ENCODE peak calls at places on chromosomes 1 and 21, in six cellular contexts. N, T, M, A, L and F are unnamed samples.

GRCh38 chr1:186873687-186874086 is 44.9 kb downstream of the PLA2G4A start:
- DNase-seq in M (no peak), T (no peak), A (no peak), L (no peak), N (no peak), F (no peak)

GRCh38 chr1:203325418-203326091 is 20.2 kb downstream of the BTG2 start:
- DNase-seq in N (no peak), L (peak), T (peak), A (no peak), M (peak), F (no peak)

GRCh38 chr21:19475525-19475924 is 1071.9 kb upstream of the TMPRSS15 start:
- DNase-seq in M (no peak), T (no peak), L (no peak), N (no peak), A (no peak), F (no peak)

GRCh38 chr1:160971618-160972056 is 17.0 kb upstream of the ITLN2 start:
- DNase-seq in A (no peak), L (no peak), M (no peak), T (no peak), N (peak), F (no peak)

GRCh38 chr21:44432841-44433790 is 22.2 kb upstream of the LRRC3 start:
- DNase-seq in L (peak), T (peak), N (no peak), M (peak), A (no peak), F (no peak)

GRCh38 chr1:48051466-48052126 is 54.4 kb upstream of the TRABD2B start:
- DNase-seq in N (peak), M (no peak), T (no peak), L (no peak), A (no peak), F (no peak)

GRCh38 chr1:32028746-32029145 is 15.1 kb downstream of the KHDRBS1 start:
- DNase-seq in N (no peak), M (no peak), L (no peak), A (no peak), T (no peak), F (no peak)

GRCh38 chr1:12275370-12275769 is 45.5 kb downstream of the VPS13D start:
- DNase-seq in L (peak), M (no peak), N (no peak), A (no peak), T (no peak), F (no peak)

GRCh38 chr1:26357121-26357602 is 3.2 kb upstream of the CRYBG2 start:
- DNase-seq in M (no peak), N (peak), L (peak), T (no peak), A (no peak), F (peak)

GRCh38 chr1:51636765-51637522 is 20.1 kb downstream of the OSBPL9 start:
- DNase-seq in T (peak), A (peak), M (peak), L (peak), N (peak), F (peak)

GRCh38 chr1:21270086-21270689 is 20.1 kb downstream of the ECE1 start:
- DNase-seq in M (peak), T (peak), A (peak), N (no peak), L (peak), F (no peak)

GRCh38 chr21:31555741-31556191 is 103.7 kb upstream of the SOD1 start:
- DNase-seq in A (no peak), T (no peak), N (no peak), L (no peak), M (no peak), F (no peak)

GRCh38 chr21:38263493-38263892 is 6.7 kb downstream of the KCNJ15 start:
- DNase-seq in T (no peak), M (no peak), L (no peak), N (peak), A (no peak), F (no peak)

GRCh38 chr1:112529301-112529700 is 20.5 kb downstream of the WNT2B start:
- DNase-seq in N (peak), A (no peak), M (no peak), T (no peak), L (no peak), F (no peak)

GRCh38 chr1:160708821-160709220 is 2.8 kb downstream of the CD48 start:
- DNase-seq in N (no peak), A (no peak), L (no peak), M (no peak), T (no peak), F (no peak)

GRCh38 chr1:44239337-44239960 is 26.2 kb downstream of the DMAP1 start:
- DNase-seq in T (peak), M (no peak), A (peak), N (peak), L (no peak), F (no peak)

GRCh38 chr1:225481738-225482137 is 53.9 kb upstream of the LBR start:
- DNase-seq in M (no peak), L (no peak), T (no peak), A (no peak), N (no peak), F (no peak)

GRCh38 chr1:46181343-46182260 is 5.3 kb upstream of the P3R3URF start:
- DNase-seq in T (no peak), N (peak), L (peak), M (no peak), A (no peak), F (peak)

GRCh38 chr1:37817481-37817880 is 9.5 kb upstream of the YRDC start:
- DNase-seq in A (no peak), T (no peak), L (no peak), N (no peak), M (no peak), F (no peak)
- H3K27ac ChIP-seq in A (no peak), T (no peak), L (no peak), N (no peak), M (no peak), F (no peak)

GRCh38 chr1:73205294-73205973 is 923.1 kb upstream of the NEGR1 start:
- DNase-seq in A (no peak), M (no peak), T (no peak), N (no peak), L (no peak), F (no peak)
- TF ChIP-seq CTCF in A (no peak), M (no peak), T (no peak), N (no peak), L (no peak), F (no peak)

DNA sequence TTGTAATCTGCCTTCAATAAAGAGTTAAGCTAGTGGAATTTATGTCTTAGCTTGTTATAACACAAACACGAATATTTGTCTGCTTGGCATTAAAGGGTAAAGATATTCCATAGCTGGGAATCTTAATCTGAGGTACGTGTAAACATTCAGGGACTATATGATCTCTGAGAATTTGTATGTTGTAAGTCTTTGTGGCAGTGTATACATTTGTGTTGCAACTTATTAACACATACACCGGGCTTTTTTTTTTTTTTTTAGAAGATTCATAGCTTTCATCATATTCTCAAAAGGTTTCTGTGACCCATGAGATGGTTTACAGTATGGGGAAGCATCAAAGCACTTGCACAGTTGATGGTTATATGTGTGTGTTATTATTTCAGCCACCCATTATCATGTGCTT is 3.0 kb downstream of the GGPS1 start:
- DNase-seq in L (no peak), M (no peak), T (no peak), A (no peak), N (no peak), F (no peak)
- H3K4me3 ChIP-seq in L (no peak), M (no peak), T (no peak), A (no peak), N (no peak), F (no peak)

GRCh38 chr21:40765771-40766170 is 81.2 kb downstream of the DSCAM start:
- DNase-seq in L (no peak), N (no peak), M (no peak), T (no peak), A (no peak), F (no peak)
- H3K27ac ChIP-seq in L (no peak), N (no peak), M (no peak), T (no peak), A (no peak), F (no peak)

GRCh38 chr1:227449051-227449450 is 114.3 kb upstream of the ZNF678 start:
- DNase-seq in A (no peak), M (no peak), L (no peak), N (no peak), T (no peak), F (no peak)
- TF ChIP-seq CTCF in A (no peak), M (peak), L (no peak), N (peak), T (no peak), F (peak)

DNA sequence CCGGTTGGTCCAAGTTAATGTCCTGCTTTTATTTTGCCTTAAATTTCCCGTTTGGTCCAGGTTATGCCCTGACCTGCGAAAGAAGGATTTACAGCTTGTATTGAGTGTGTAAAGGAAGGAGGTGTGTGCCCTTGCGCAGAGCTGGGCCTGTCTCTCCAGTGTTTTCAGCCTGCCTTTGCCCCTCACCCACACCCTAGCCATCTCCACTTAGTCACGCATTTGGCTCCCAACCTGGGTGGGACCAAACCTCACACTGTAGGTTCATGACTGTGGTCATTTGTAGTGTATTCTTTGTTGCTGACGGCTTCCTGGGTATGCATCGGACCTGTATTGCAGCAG is 567 bp upstream of the SRSF10 start:
- DNase-seq in A (peak), M (peak), N (peak), L (peak), T (no peak), F (no peak)
- H3K4me3 ChIP-seq in A (peak), M (peak), N (peak), L (peak), T (peak), F (peak)

GRCh38 chr1:9846611-9847171 is 22.9 kb upstream of the CLSTN1 start:
- DNase-seq in M (no peak), N (no peak), A (no peak), L (no peak), T (no peak), F (no peak)
- H3K27ac ChIP-seq in M (no peak), N (no peak), A (no peak), L (no peak), T (no peak), F (no peak)

GRCh38 chr1:18608534-18608933 is 22.1 kb upstream of the PAX7 start:
- DNase-seq in L (no peak), A (no peak), T (no peak), M (no peak), N (no peak), F (no peak)
- TF ChIP-seq CTCF in L (no peak), A (no peak), T (no peak), M (no peak), N (no peak), F (no peak)

GRCh38 chr1:34663031-34663430 is 91.8 kb upstream of the GJB5 start:
- DNase-seq in A (no peak), L (no peak), T (no peak), N (no peak), M (no peak), F (no peak)

GRCh38 chr1:34671887-34672286 is 83.0 kb upstream of the GJB5 start:
- DNase-seq in M (no peak), A (no peak), L (no peak), N (no peak), T (no peak), F (no peak)

GRCh38 chr1:34670982-34671381 is 83.9 kb upstream of the GJB5 start:
- DNase-seq in L (no peak), T (no peak), A (no peak), M (no peak), N (no peak), F (no peak)

GRCh38 chr1:34668063-34668462 is 86.8 kb upstream of the GJB5 start:
- DNase-seq in M (no peak), T (no peak), A (no peak), L (no peak), N (no peak), F (no peak)
- H3K4me3 ChIP-seq in M (no peak), T (no peak), A (no peak), L (no peak), N (no peak), F (no peak)

GRCh38 chr1:179187708-179188471 is 41.6 kb downstream of the ABL2 start:
- DNase-seq in N (no peak), T (no peak), L (no peak), M (no peak), A (no peak), F (no peak)
- H3K27ac ChIP-seq in N (no peak), T (no peak), L (peak), M (no peak), A (no peak), F (no peak)